ENCODE peak calls at places on chromosomes 13 and 19, in six cellular contexts. Q, R, V, E, X and B are unnamed samples.

GRCh38 chr19:10748924-10749434 is 31.1 kb downstream of the DNM2 start:
- DNase-seq in Q (peak), R (no peak), X (no peak), E (peak), V (no peak), B (peak)

GRCh38 chr13:30796132-30796832 is 60.9 kb downstream of the ALOX5AP start:
- DNase-seq in V (no peak), X (no peak), E (peak), Q (no peak), R (no peak), B (no peak)

GRCh38 chr13:84684048-84684662 is 801.9 kb upstream of the SLITRK1 start:
- DNase-seq in V (no peak), E (no peak), Q (peak), X (no peak), R (no peak), B (no peak)

GRCh38 chr13:40706439-40706838 is 40.0 kb upstream of the FOXO1 start:
- DNase-seq in V (no peak), R (no peak), Q (no peak), E (no peak), X (no peak), B (no peak)

GRCh38 chr13:76886292-76887061 is at the start of gene KCTD12:
- DNase-seq in R (peak), E (peak), Q (peak), V (no peak), X (peak), B (peak)

GRCh38 chr19:47681388-47681787 is 31.8 kb upstream of the EHD2 start:
- DNase-seq in R (no peak), E (no peak), X (no peak), Q (no peak), V (no peak), B (no peak)

GRCh38 chr13:73059460-73060250 is 850 bp downstream of the KLF5 start:
- DNase-seq in V (no peak), X (no peak), Q (peak), R (peak), E (no peak), B (no peak)

GRCh38 chr13:72648513-72649065 is 78.8 kb downstream of the MZT1 start:
- DNase-seq in E (no peak), V (no peak), X (no peak), R (peak), Q (no peak), B (no peak)

GRCh38 chr13:112722433-112723250 is 32.8 kb downstream of the ATP11A start:
- DNase-seq in R (peak), Q (peak), V (peak), E (peak), X (no peak), B (no peak)

DNA sequence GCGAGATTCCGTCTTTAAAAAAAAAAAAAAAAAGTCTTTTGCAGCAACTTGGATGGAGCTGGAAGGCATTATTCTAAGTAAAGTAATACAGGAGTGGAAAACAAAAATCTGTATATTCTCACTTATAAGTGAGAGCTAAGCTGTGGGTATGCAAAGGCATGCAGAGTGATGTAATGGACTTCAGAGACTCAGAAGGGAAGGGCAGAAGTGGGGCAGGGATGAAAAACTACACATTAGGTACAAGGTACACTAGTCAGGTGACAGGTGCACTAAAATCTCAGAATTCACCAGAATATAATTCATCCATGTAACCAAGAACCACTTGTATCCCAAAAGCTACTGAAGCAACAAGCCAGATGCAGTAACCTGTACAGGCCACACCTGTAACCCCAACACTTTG is 2.0 kb downstream of the GP6 start:
- DNase-seq in V (no peak), R (no peak), Q (no peak), X (no peak), E (no peak), B (no peak)
- H3K27ac ChIP-seq in V (no peak), R (no peak), Q (no peak), X (no peak), E (no peak), B (no peak)

DNA sequence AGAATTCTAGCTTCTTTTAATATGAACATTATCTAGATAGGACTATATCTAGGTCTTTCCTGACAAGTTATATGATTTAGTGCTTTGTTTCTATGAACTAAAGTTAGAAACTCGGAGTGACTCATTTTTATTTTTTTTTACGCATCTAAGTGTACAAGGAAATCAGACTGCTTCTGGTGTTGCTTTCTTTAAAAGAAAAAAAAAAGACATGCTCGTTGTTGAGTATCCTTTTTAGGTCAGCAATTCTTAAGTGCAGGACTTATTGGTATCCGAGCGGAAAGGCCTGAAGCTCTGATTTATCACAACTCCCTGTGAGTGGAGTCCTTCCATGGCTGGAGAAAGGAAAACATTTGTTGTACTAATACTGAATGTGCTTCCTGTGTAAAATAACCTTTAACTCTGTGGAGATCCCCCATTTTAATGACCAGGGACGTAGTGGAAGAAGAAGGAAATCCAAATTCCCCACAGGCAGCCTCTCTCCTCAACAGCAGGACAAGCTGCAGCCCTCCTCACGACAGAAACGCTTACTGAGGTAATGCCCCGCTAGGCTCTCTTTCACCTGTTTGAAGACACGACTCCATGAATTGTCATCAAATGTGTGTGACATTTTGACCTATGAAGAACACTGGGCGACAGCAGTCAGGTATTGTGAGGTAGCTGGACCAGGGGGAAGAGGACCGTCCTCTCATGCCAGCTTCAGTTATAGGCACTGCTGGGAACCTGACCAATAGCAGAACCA is 17.9 kb upstream of the POMP start:
- DNase-seq in V (no peak), R (no peak), E (no peak), Q (no peak), X (no peak), B (no peak)
- H3K27ac ChIP-seq in V (no peak), R (no peak), E (no peak), Q (no peak), X (no peak), B (no peak)

GRCh38 chr13:95643814-95644598 is 500 bp downstream of the DZIP1 start:
- DNase-seq in E (peak), Q (no peak), R (peak), X (no peak), V (no peak), B (no peak)
- H3K27ac ChIP-seq in E (peak), Q (peak), R (peak), X (no peak), V (peak), B (peak)

DNA sequence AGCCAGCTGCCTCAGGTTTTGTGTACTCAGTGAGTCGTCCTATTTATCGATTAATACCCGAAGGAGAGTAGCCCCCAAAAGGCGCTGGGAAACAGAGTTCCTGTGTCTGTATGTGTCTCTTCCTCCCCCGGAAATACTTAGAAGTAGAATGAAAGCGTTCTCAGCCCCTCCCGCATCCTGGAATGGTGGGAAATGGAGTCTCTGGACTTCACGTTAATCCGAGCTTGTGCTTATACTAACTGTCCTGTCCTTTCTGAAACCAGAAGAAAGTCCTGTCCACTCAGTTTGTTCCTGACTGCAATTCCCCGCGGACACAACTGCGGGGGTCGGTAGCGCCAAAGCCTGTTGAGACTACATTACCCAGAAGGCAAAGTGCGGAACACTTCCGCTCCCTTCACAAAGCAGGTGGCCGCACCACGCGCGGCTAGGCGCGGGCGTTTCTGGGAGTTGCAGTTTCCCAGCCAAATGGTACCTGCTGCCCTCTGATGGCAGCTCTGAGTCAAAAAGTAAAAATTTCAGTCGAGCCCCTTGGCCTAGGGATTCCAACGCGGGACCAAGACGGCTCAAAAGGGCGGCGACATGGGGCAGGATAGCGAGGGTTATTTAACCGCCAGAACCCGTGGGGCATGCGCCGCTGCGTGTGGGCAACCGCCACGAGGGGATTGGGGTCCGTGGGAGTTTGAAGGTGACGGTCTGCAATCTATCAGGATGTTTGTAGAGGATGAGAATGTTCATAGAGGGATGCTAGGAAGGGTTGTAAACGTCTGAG is 2.2 kb upstream of the GSK3A start:
- DNase-seq in E (peak), R (peak), X (peak), Q (peak), V (peak), B (peak)
- H3K27ac ChIP-seq in E (peak), R (peak), X (peak), Q (peak), V (peak), B (peak)

GRCh38 chr19:2516727-2517126 is 40.8 kb downstream of the GADD45B start:
- DNase-seq in X (no peak), V (no peak), Q (no peak), E (no peak), R (no peak), B (no peak)
- H3K27ac ChIP-seq in X (no peak), V (no peak), Q (no peak), E (no peak), R (no peak), B (no peak)